ENCODE peak calls at places on chromosomes 16 and 17, in seven cellular contexts. R is GM12878, E is SK-N-SH, N is K562, U is GM12892, D is HepG2, Q is H1. T is an unnamed sample.

GRCh38 chr17:48646183-48647102 is 20.3 kb upstream of the HOXB9 start:
- DNase-seq in R (no peak), E (peak), N (peak), U (peak), D (no peak), Q (peak), T (no peak)

GRCh38 chr17:20035501-20035900 is 26.3 kb downstream of the SPECC1 start:
- DNase-seq in R (no peak), E (no peak), N (no peak), U (no peak), D (no peak), Q (no peak), T (no peak)

GRCh38 chr17:48841395-48841831 is 10.6 kb downstream of the CALCOCO2 start:
- DNase-seq in R (peak), E (no peak), N (no peak), U (no peak), D (no peak), Q (no peak), T (peak)

GRCh38 chr17:82718986-82719685 is 2.6 kb downstream of the FN3KRP start:
- DNase-seq in R (no peak), E (no peak), N (no peak), U (no peak), D (no peak), Q (no peak), T (no peak)

GRCh38 chr17:15092762-15093161 is 172.4 kb downstream of the PMP22 start:
- DNase-seq in R (no peak), E (no peak), N (no peak), U (no peak), D (no peak), Q (no peak), T (no peak)

GRCh38 chr16:25089346-25089745 is 22.2 kb upstream of the LCMT1 start:
- DNase-seq in R (no peak), E (no peak), N (no peak), U (no peak), D (no peak), Q (no peak), T (no peak)

GRCh38 chr17:77228224-77229215 is 87.8 kb downstream of the SEC14L1 start:
- DNase-seq in R (no peak), E (peak), N (no peak), U (no peak), D (no peak), Q (no peak), T (no peak)

GRCh38 chr16:29663020-29663828 is at the start of gene SPN:
- DNase-seq in R (no peak), E (no peak), N (peak), U (peak), D (no peak), Q (no peak), T (no peak)

GRCh38 chr17:55727920-55728319 is 5.3 kb upstream of the TMEM100 start:
- DNase-seq in R (no peak), E (no peak), N (no peak), U (no peak), D (no peak), Q (no peak), T (no peak)

GRCh38 chr16:9286930-9287329 is 195.5 kb downstream of the HAPSTR1 start:
- DNase-seq in R (no peak), E (no peak), N (no peak), U (no peak), D (no peak), Q (no peak), T (no peak)

GRCh38 chr16:83147244-83147643 is 520.5 kb downstream of the CDH13 start:
- DNase-seq in R (no peak), E (no peak), N (no peak), U (no peak), D (no peak), Q (no peak), T (no peak)

GRCh38 chr16:69839798-69840409 is 77.8 kb downstream of the WWP2 start:
- DNase-seq in R (no peak), E (no peak), N (no peak), U (no peak), D (peak), Q (no peak), T (no peak)

GRCh38 chr16:10929853-10930754 is 12.2 kb downstream of the DEXI start:
- DNase-seq in R (no peak), E (no peak), N (no peak), U (no peak), D (no peak), Q (no peak), T (no peak)

GRCh38 chr16:28175715-28176114 is 36.0 kb downstream of the XPO6 start:
- DNase-seq in R (no peak), E (no peak), N (no peak), U (no peak), D (no peak), Q (no peak), T (no peak)

GRCh38 chr17:40910441-40910841 is 25.4 kb upstream of the KRT20 start:
- DNase-seq in R (no peak), E (no peak), N (no peak), U (no peak), D (no peak), Q (no peak), T (no peak)

GRCh38 chr17:42950044-42950783 is 14.0 kb downstream of the AARSD1 start:
- DNase-seq in R (no peak), E (no peak), N (no peak), U (no peak), D (no peak), Q (no peak), T (no peak)

GRCh38 chr16:68263559-68264127 is 683 bp upstream of the SLC7A6 start:
- DNase-seq in R (no peak), E (no peak), N (no peak), U (no peak), D (no peak), Q (no peak), T (no peak)

GRCh38 chr17:4040784-4041183 is 76.5 kb upstream of the ATP2A3 start:
- DNase-seq in R (no peak), E (no peak), N (no peak), U (no peak), D (no peak), Q (no peak), T (no peak)

GRCh38 chr16:78931267-78932060 is 669.1 kb downstream of the MAF start:
- DNase-seq in R (no peak), E (no peak), N (no peak), U (no peak), D (no peak), Q (no peak), T (no peak)
- TF ChIP-seq TAF1 in R (no peak), E (no peak), N (no peak), U (no peak), D (no peak), Q (no peak), T (no peak)

GRCh38 chr17:44355310-44355640 is 8.4 kb downstream of the FAM171A2 start:
- DNase-seq in R (no peak), E (no peak), N (peak), U (no peak), D (no peak), Q (no peak), T (no peak)

GRCh38 chr17:44354582-44355309 is 8.9 kb downstream of the FAM171A2 start:
- DNase-seq in R (no peak), E (no peak), N (peak), U (no peak), D (no peak), Q (peak), T (peak)

GRCh38 chr17:44356241-44356640 is 7.4 kb downstream of the FAM171A2 start:
- DNase-seq in R (no peak), E (no peak), N (no peak), U (no peak), D (no peak), Q (no peak), T (no peak)

GRCh38 chr17:44353656-44354331 is 8.7 kb downstream of the GRN start:
- DNase-seq in R (no peak), E (no peak), N (peak), U (no peak), D (no peak), Q (peak), T (no peak)

DNA sequence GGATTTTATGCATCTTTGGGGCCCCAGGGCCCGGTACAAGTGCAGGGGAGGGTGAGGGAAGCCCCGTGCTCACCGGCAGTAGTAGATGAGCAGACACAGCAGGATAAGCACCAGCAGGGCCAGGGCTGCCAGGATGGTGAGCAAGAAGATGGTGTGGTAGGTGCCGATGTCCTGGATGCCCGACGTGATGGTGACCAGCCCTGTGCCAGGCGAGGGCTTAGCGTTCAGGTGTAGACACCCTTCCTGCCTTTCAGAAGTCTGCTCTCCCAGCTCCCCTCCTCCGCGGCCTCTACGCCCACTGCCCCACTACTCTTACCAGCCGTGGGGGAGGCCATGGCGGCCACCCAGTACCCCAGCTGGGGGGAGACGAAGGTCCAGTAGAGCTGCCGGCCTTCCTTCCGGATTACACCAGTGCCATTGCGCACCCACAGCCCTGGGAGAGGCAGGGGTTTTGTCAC is 8.0 kb downstream of the FAM171A2 start:
- DNase-seq in R (no peak), E (no peak), N (no peak), U (no peak), D (no peak), Q (no peak), T (no peak)
- TF ChIP-seq TAF1 in R (no peak), E (no peak), N (no peak), U (no peak), D (no peak), Q (no peak), T (no peak)

DNA sequence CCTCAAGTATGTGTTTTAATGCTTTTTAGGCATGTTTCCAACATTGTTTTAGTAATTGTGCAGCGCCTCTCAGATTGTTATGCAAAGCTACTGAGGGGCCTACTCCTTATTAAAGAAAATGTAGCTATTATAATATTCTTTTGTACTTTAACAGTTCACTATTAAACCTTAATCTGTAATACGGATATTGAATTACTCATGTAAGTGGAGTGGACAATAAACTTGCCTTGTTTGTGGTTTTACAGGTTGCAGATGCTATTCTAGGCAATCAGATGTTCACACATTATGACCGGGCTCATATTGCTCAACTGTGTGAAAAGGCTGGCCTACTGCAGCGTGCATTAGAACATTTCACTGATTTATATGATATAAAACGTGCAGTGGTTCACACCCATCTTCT is 41.0 kb downstream of the PTRH2 start:
- DNase-seq in R (no peak), E (no peak), N (no peak), U (no peak), D (no peak), Q (no peak), T (no peak)
- TF ChIP-seq TAF1 in R (no peak), E (no peak), N (no peak), U (no peak), D (no peak), Q (no peak), T (no peak)

GRCh38 chr16:53434436-53435065 is at the start of gene RBL2:
- DNase-seq in R (no peak), E (peak), N (peak), U (peak), D (peak), Q (peak), T (peak)
- TF ChIP-seq TAF1 in R (no peak), E (no peak), N (no peak), U (peak), D (peak), Q (peak), T (no peak)